ENCODE peak calls at places on chromosomes 16 and 17, in six cellular contexts. L, X, R, Q, P and M are unnamed samples.

GRCh38 chr17:81052199-81052997 is 17.4 kb downstream of the BAIAP2 start:
- DNase-seq in Q (no peak), P (no peak), X (no peak), L (no peak), R (no peak), M (no peak)

GRCh38 chr17:57931488-57932137 is 23.6 kb downstream of the CUEDC1 start:
- DNase-seq in L (no peak), X (peak), Q (no peak), P (no peak), R (no peak), M (no peak)

GRCh38 chr17:80081596-80081995 is 19.8 kb upstream of the GAA start:
- DNase-seq in Q (no peak), L (no peak), X (no peak), R (no peak), P (no peak), M (no peak)

GRCh38 chr17:74441537-74441936 is 9.6 kb downstream of the GPRC5C start:
- DNase-seq in Q (no peak), R (no peak), X (no peak), L (no peak), P (no peak), M (no peak)

GRCh38 chr17:14737984-14738651 is 437.2 kb downstream of the HS3ST3B1 start:
- DNase-seq in Q (peak), P (peak), X (peak), R (no peak), L (peak), M (peak)

GRCh38 chr17:42850964-42851363 is at the start of gene AOC3:
- DNase-seq in P (no peak), L (peak), X (no peak), R (no peak), Q (no peak), M (no peak)

GRCh38 chr17:43468746-43469544 is 14.8 kb upstream of the DHX8 start:
- DNase-seq in L (no peak), P (no peak), X (peak), R (no peak), Q (peak), M (peak)

GRCh38 chr16:77271532-77272426 is 72.6 kb downstream of the SYCE1L start:
- DNase-seq in P (no peak), R (no peak), L (no peak), Q (no peak), X (no peak), M (peak)

GRCh38 chr17:40432864-40433528 is 10.3 kb upstream of the IGFBP4 start:
- DNase-seq in P (no peak), L (peak), R (no peak), X (no peak), Q (peak), M (no peak)

GRCh38 chr17:75783803-75784472 is 668 bp upstream of the UNK start:
- DNase-seq in Q (no peak), P (no peak), R (no peak), X (no peak), L (peak), M (no peak)

GRCh38 chr16:87741700-87742415 is 23.9 kb downstream of the KLHDC4 start:
- DNase-seq in X (no peak), Q (no peak), L (no peak), R (no peak), P (no peak), M (no peak)

GRCh38 chr17:70288540-70289290 is 119.4 kb downstream of the KCNJ2 start:
- DNase-seq in L (no peak), R (no peak), P (no peak), X (peak), Q (peak), M (no peak)

GRCh38 chr17:74099441-74100340 is 103.8 kb upstream of the RPL38 start:
- DNase-seq in P (no peak), X (no peak), L (no peak), Q (no peak), R (no peak), M (no peak)

GRCh38 chr17:83081561-83082201 is 2.3 kb downstream of the METRNL start:
- DNase-seq in Q (peak), X (no peak), R (no peak), L (peak), P (peak), M (no peak)

GRCh38 chr16:75653926-75654325 is 6.4 kb downstream of the TERF2IP start:
- DNase-seq in Q (peak), X (no peak), R (no peak), L (no peak), P (no peak), M (no peak)

GRCh38 chr16:12458591-12459400 is 344.9 kb downstream of the CPPED1 start:
- DNase-seq in Q (no peak), R (no peak), X (no peak), P (peak), L (peak), M (no peak)

GRCh38 chr17:75549246-75550138 is 24.0 kb downstream of the LLGL2 start:
- DNase-seq in Q (no peak), X (peak), P (no peak), L (peak), R (peak), M (peak)

GRCh38 chr17:59165933-59166342 is 10.4 kb downstream of the PRR11 start:
- DNase-seq in Q (peak), P (peak), X (peak), R (no peak), L (peak), M (peak)

GRCh38 chr17:76365256-76365903 is 11.7 kb upstream of the PRPSAP1 start:
- DNase-seq in Q (no peak), R (no peak), X (peak), P (no peak), L (no peak), M (no peak)

GRCh38 chr17:57264776-57265175 is 8.5 kb downstream of the MSI2 start:
- DNase-seq in X (peak), L (no peak), R (no peak), Q (no peak), P (no peak), M (no peak)

GRCh38 chr16:56673916-56674315 is 4.3 kb downstream of the MT1H start:
- DNase-seq in X (peak), Q (peak), R (no peak), P (no peak), L (peak), M (no peak)

GRCh38 chr17:10754861-10755591 is 25.2 kb upstream of the TMEM220 start:
- DNase-seq in X (peak), P (no peak), R (no peak), L (no peak), Q (no peak), M (no peak)

GRCh38 chr17:71003736-71004135 is 834.4 kb downstream of the KCNJ2 start:
- DNase-seq in P (no peak), R (no peak), L (no peak), X (no peak), Q (no peak), M (no peak)

GRCh38 chr17:67500261-67500660 is 123.2 kb downstream of the PITPNC1 start:
- DNase-seq in X (peak), P (no peak), L (no peak), Q (peak), R (no peak), M (no peak)

GRCh38 chr17:65584604-65585521 is 23.4 kb upstream of the AXIN2 start:
- DNase-seq in L (no peak), X (no peak), P (no peak), R (no peak), Q (no peak), M (no peak)

GRCh38 chr16:50260206-50261159 is 5.9 kb upstream of the ADCY7 start:
- DNase-seq in X (no peak), P (no peak), L (no peak), Q (no peak), R (no peak), M (no peak)

GRCh38 chr16:28186752-28187151 is 25.0 kb downstream of the XPO6 start:
- DNase-seq in Q (peak), X (no peak), R (no peak), P (no peak), L (no peak), M (no peak)

GRCh38 chr16:69064164-69064563 is 41.3 kb upstream of the HAS3 start:
- DNase-seq in L (no peak), R (no peak), X (peak), P (no peak), Q (no peak), M (no peak)

GRCh38 chr17:39603304-39604016 is 4.3 kb downstream of the NEUROD2 start:
- DNase-seq in X (peak), P (no peak), Q (no peak), L (no peak), R (no peak), M (peak)

GRCh38 chr17:51056813-51057510 is 63.7 kb downstream of the SPAG9 start:
- DNase-seq in P (peak), L (no peak), Q (peak), X (peak), R (no peak), M (peak)

GRCh38 chr17:4843451-4843850 is 10.3 kb downstream of the MINK1 start:
- DNase-seq in Q (no peak), R (no peak), X (no peak), L (no peak), P (no peak), M (no peak)

DNA sequence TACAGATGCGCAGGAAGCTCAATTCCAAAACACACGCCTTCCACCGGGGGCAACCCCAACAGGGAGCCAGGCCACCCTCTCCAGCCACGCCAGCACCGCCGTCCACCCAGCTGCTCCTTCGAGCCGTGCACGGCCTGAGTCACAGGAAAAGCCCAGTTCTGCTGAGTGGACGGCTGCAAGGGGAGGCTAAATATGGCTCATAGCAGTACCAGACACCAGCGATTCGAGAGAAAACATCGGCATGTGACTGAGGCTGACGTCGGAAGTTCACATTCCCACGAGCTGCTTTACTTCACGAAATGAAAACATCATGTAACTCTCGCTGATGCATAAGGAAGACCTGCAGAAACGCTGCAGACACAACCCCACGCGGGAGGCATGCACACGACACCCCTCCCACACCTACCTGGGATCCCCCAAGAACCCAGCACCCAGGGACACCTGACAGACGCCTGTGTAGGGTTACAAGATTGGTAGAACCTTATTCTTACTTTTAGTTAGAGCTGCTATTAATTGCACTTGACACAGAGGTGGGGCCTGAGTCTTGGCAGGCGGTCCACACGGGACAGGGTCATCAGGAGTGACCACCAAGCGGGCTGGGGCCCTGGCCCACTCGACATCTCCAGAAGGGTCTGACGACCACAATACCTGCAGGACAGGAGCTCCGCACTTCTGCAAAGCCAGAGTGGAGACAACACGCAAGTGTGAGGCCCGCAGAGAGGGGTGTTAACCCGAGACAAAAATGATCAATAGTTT is 116.8 kb downstream of the ANKRD11 start:
- DNase-seq in Q (peak), X (no peak), P (no peak), L (no peak), R (no peak), M (no peak)
- TF ChIP-seq CTCF in Q (no peak), X (no peak), P (no peak), L (no peak), R (no peak), M (no peak)

GRCh38 chr16:59614466-59615240 is 880.5 kb upstream of the GOT2 start:
- DNase-seq in P (no peak), X (no peak), Q (no peak), L (no peak), R (no peak), M (no peak)

GRCh38 chr16:59605706-59606105 is 871.6 kb upstream of the GOT2 start:
- DNase-seq in L (no peak), Q (no peak), R (no peak), X (peak), P (no peak), M (no peak)

GRCh38 chr16:59612094-59612493 is 878.0 kb upstream of the GOT2 start:
- DNase-seq in R (no peak), P (no peak), Q (no peak), X (no peak), L (no peak), M (no peak)

DNA sequence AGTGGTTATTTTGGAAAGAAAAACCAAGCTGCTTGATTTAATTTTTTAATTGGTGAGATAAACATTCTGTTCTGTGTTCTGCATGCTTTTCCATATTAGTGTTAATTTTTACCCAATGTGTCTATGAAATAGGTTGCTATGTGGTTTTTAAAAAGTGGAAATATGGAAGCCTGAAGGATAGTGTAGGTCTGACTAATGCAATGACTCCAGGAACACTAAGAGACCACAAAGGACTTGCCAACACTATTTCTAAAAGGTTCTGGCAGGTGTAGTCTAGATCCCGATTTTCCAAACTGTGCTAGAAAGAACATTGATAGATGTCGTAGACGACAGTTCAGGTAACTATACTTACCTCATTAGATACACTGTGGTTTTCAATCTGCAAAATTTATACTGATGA is 877.4 kb upstream of the GOT2 start:
- DNase-seq in R (no peak), P (no peak), X (no peak), Q (peak), L (no peak), M (no peak)
- TF ChIP-seq CTCF in R (no peak), P (no peak), X (no peak), Q (no peak), L (no peak), M (no peak)

GRCh38 chr17:78737332-78737731 is 44.7 kb downstream of the CYTH1 start:
- DNase-seq in R (no peak), X (peak), Q (peak), L (no peak), P (no peak), M (no peak)

GRCh38 chr17:78735832-78736525 is 46.1 kb downstream of the CYTH1 start:
- DNase-seq in R (no peak), Q (peak), P (no peak), L (peak), X (peak), M (peak)

GRCh38 chr17:78738245-78738644 is 43.8 kb downstream of the CYTH1 start:
- DNase-seq in R (no peak), Q (no peak), X (no peak), P (no peak), L (no peak), M (no peak)

GRCh38 chr17:78734841-78735641 is 47.0 kb downstream of the CYTH1 start:
- DNase-seq in Q (no peak), L (no peak), R (no peak), X (no peak), P (no peak), M (peak)

DNA sequence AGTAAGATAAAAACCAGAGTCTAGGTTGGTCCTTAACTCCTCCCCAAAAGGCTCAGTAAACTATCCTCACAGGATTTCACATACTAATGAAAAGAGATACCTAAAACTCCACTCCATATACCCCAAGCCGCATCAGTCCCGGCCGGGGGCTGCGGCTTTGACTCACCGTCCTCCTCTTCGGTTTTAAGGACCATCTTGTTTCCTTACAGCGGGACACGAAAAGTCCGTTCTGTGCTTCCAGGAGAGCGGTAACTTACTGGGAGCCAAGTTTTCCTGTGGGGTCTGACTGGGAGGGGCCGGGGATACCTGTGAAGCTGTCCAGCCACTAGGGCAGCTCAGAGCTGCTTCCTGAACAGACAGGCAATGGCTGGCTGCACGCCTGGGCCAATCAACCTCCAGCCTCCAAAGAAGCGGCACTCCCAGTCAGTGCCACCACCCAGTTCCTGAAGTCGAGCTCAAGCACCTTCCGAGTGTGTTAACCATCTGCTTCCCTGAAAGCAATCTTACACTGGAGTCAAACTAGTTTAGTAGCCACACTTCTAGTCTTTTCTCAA is 45.5 kb downstream of the CYTH1 start:
- DNase-seq in L (peak), X (peak), Q (peak), R (no peak), P (peak), M (peak)
- TF ChIP-seq CTCF in L (peak), X (peak), Q (no peak), R (no peak), P (no peak), M (peak)

GRCh38 chr16:20846030-20846429 is 39.7 kb downstream of the REXO5 start:
- DNase-seq in R (no peak), X (no peak), Q (no peak), P (no peak), L (no peak), M (no peak)

GRCh38 chr16:20839504-20839903 is 33.2 kb downstream of the REXO5 start:
- DNase-seq in P (no peak), X (no peak), L (no peak), Q (no peak), R (no peak), M (no peak)

GRCh38 chr16:20844054-20844453 is 37.7 kb downstream of the REXO5 start:
- DNase-seq in L (no peak), Q (no peak), P (no peak), X (no peak), R (no peak), M (no peak)

GRCh38 chr16:20847577-20847976 is 41.2 kb downstream of the REXO5 start:
- DNase-seq in R (no peak), P (no peak), L (no peak), Q (no peak), X (no peak), M (no peak)

GRCh38 chr16:20844588-20844987 is 38.3 kb downstream of the REXO5 start:
- DNase-seq in Q (no peak), R (no peak), L (no peak), X (no peak), P (no peak), M (no peak)
- TF ChIP-seq CTCF in Q (no peak), R (no peak), L (no peak), X (no peak), P (no peak), M (no peak)

GRCh38 chr16:30838876-30839471 is 52.0 kb upstream of the ZNF629 start:
- DNase-seq in R (no peak), X (no peak), P (no peak), Q (no peak), L (no peak), M (no peak)
- TF ChIP-seq CTCF in R (peak), X (no peak), P (no peak), Q (no peak), L (no peak), M (no peak)

GRCh38 chr17:2064147-2064489 is 9.2 kb downstream of the HIC1 start:
- DNase-seq in L (no peak), Q (no peak), R (no peak), X (no peak), P (no peak), M (no peak)

GRCh38 chr17:2064980-2065785 is 10.3 kb downstream of the HIC1 start:
- DNase-seq in P (no peak), X (peak), Q (peak), R (no peak), L (peak), M (no peak)

GRCh38 chr17:2064511-2064910 is 9.6 kb downstream of the HIC1 start:
- DNase-seq in R (no peak), P (no peak), Q (peak), L (peak), X (no peak), M (no peak)

GRCh38 chr17:2062571-2063183 is 7.8 kb downstream of the HIC1 start:
- DNase-seq in L (no peak), Q (no peak), R (no peak), X (no peak), P (no peak), M (no peak)

GRCh38 chr17:2063306-2064146 is 8.6 kb downstream of the HIC1 start:
- DNase-seq in L (peak), P (no peak), Q (peak), X (no peak), R (no peak), M (no peak)
- TF ChIP-seq CTCF in L (no peak), P (no peak), Q (no peak), X (no peak), R (no peak), M (no peak)